ENCODE peak calls at places on chromosomes 7 and 10, in seven cellular contexts. U is SK-N-SH, N is PC-3, T is GM23248, Z is HCT116, J is neural progenitor cell, H is GM23338. M is an unnamed sample.

GRCh38 chr10:78529262-78529661 is 495.6 kb downstream of the RPS24 start:
- DNase-seq in U (no peak), N (no peak), T (no peak), Z (no peak), J (no peak), H (no peak), M (no peak)

GRCh38 chr7:31896929-31897328 is 173.3 kb downstream of the PDE1C start:
- DNase-seq in U (no peak), N (no peak), T (peak), Z (no peak), J (no peak), H (no peak), M (peak)

GRCh38 chr10:43409385-43410109 is 561 bp upstream of the HNRNPF start:
- DNase-seq in U (peak), N (peak), T (peak), Z (no peak), J (no peak), H (no peak), M (no peak)

GRCh38 chr10:122660696-122661095 is 39.0 kb downstream of the C10orf120 start:
- DNase-seq in U (no peak), N (no peak), T (no peak), Z (no peak), J (no peak), H (no peak), M (no peak)

GRCh38 chr10:5645375-5645774 is 21.0 kb downstream of the ASB13 start:
- DNase-seq in U (no peak), N (no peak), T (no peak), Z (no peak), J (no peak), H (no peak), M (peak)

GRCh38 chr7:14309432-14309831 is 320.0 kb upstream of the ETV1 start:
- DNase-seq in U (no peak), N (no peak), T (no peak), Z (no peak), J (no peak), H (no peak), M (no peak)

GRCh38 chr7:108261560-108262255 is 131.5 kb upstream of the LAMB4 start:
- DNase-seq in U (no peak), N (no peak), T (no peak), Z (no peak), J (no peak), H (no peak), M (no peak)

GRCh38 chr7:18212308-18212707 is 184.7 kb upstream of the PRPS1L1 start:
- DNase-seq in U (no peak), N (no peak), T (peak), Z (no peak), J (no peak), H (no peak), M (no peak)

GRCh38 chr10:86354761-86355540 is 11.6 kb downstream of the GRID1 start:
- DNase-seq in U (no peak), N (no peak), T (no peak), Z (no peak), J (no peak), H (no peak), M (no peak)

GRCh38 chr7:111074071-111074771 is 16.7 kb upstream of the LRRN3 start:
- DNase-seq in U (no peak), N (no peak), T (peak), Z (no peak), J (no peak), H (no peak), M (no peak)

GRCh38 chr10:22314852-22315251 is 1.3 kb upstream of the COMMD3 start:
- DNase-seq in U (no peak), N (peak), T (peak), Z (no peak), J (no peak), H (no peak), M (no peak)

GRCh38 chr10:61487506-61487905 is 34.3 kb upstream of the TMEM26 start:
- DNase-seq in U (no peak), N (peak), T (peak), Z (no peak), J (no peak), H (no peak), M (no peak)

GRCh38 chr10:11871470-11871869 is 48.3 kb downstream of the PROSER2 start:
- DNase-seq in U (no peak), N (no peak), T (no peak), Z (no peak), J (no peak), H (no peak), M (peak)

GRCh38 chr10:128035557-128035973 is 90.7 kb downstream of the MKI67 start:
- DNase-seq in U (peak), N (peak), T (peak), Z (peak), J (peak), H (peak), M (no peak)

GRCh38 chr7:30246392-30246791 is 38.0 kb upstream of the ZNRF2 start:
- DNase-seq in U (no peak), N (no peak), T (no peak), Z (no peak), J (no peak), H (no peak), M (no peak)

GRCh38 chr7:30249986-30250774 is 34.2 kb upstream of the ZNRF2 start:
- DNase-seq in U (no peak), N (no peak), T (no peak), Z (no peak), J (no peak), H (no peak), M (no peak)

GRCh38 chr7:30247546-30248386 is 36.6 kb upstream of the ZNRF2 start:
- DNase-seq in U (no peak), N (no peak), T (no peak), Z (no peak), J (peak), H (no peak), M (no peak)

GRCh38 chr7:30251708-30252329 is 32.6 kb upstream of the ZNRF2 start:
- DNase-seq in U (no peak), N (no peak), T (no peak), Z (no peak), J (peak), H (no peak), M (peak)

DNA sequence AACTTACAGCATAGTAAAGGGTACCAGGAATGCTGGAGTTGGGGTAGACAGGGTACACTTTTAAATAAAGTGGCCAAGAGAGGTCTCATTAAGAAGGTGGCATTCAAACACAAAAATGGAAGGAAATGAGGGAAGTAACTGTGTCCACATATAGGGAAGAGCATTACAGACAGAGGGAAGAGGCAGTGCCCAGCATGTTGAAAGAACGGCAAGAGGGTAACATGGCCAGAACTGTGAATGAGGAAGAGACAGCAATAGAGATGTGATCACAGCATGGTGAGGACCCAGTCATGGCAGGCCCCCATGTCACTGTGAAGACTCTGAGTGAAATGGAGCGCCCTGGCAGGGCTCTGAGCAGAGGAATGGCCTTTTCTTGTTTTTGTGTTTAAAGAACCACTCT is 35.1 kb upstream of the ZNRF2 start:
- DNase-seq in U (no peak), N (no peak), T (no peak), Z (no peak), J (no peak), H (no peak), M (no peak)
- TF ChIP-seq EZH2phosphoT487 in U (no peak), N (no peak), T (no peak), Z (no peak), J (no peak), H (no peak), M (no peak)

GRCh38 chr7:3091631-3092030 is 48.0 kb upstream of the CARD11 start:
- DNase-seq in U (no peak), N (no peak), T (no peak), Z (no peak), J (no peak), H (no peak), M (no peak)

GRCh38 chr7:3095046-3095445 is 51.4 kb upstream of the CARD11 start:
- DNase-seq in U (no peak), N (no peak), T (no peak), Z (no peak), J (no peak), H (no peak), M (no peak)

GRCh38 chr7:3089493-3089892 is 45.8 kb upstream of the CARD11 start:
- DNase-seq in U (peak), N (peak), T (peak), Z (no peak), J (peak), H (peak), M (peak)

GRCh38 chr7:3087243-3087642 is 43.6 kb upstream of the CARD11 start:
- DNase-seq in U (no peak), N (no peak), T (no peak), Z (no peak), J (peak), H (no peak), M (peak)

DNA sequence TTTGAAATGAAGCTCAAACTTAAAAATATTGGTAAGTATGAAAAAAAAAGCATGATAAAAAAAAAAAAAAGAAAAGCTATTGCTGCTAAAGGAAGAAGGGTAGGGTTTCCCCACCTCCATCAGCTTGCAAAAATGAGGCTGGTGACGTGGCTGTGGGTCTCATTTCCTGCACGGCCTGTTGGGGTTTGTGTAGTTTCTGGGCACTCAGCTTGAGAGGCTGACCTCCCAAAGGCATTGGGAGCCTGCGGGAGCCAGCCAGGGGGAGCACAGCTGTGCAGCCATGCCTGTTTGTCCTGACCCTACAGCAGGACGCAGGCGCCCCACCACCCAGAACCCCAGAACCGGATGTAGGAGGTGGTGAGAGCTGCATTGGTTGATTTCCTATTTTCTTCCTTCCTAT is 48.8 kb upstream of the CARD11 start:
- DNase-seq in U (no peak), N (no peak), T (no peak), Z (no peak), J (no peak), H (no peak), M (no peak)
- TF ChIP-seq EZH2phosphoT487 in U (no peak), N (no peak), T (no peak), Z (no peak), J (no peak), H (no peak), M (no peak)

GRCh38 chr10:1737222-1738061 is at the start of gene ADARB2:
- DNase-seq in U (peak), N (no peak), T (peak), Z (no peak), J (peak), H (peak), M (peak)
- TF ChIP-seq EZH2phosphoT487 in U (no peak), N (no peak), T (no peak), Z (no peak), J (no peak), H (no peak), M (no peak)

GRCh38 chr7:128793184-128793552 is 1.4 kb downstream of the CCDC136 start:
- DNase-seq in U (no peak), N (no peak), T (no peak), Z (no peak), J (no peak), H (no peak), M (no peak)

GRCh38 chr7:128792471-128793183 is 859 bp downstream of the CCDC136 start:
- DNase-seq in U (peak), N (no peak), T (no peak), Z (no peak), J (no peak), H (no peak), M (no peak)

GRCh38 chr7:128791968-128792319 is at the start of gene CCDC136:
- DNase-seq in U (no peak), N (no peak), T (peak), Z (no peak), J (no peak), H (peak), M (peak)

GRCh38 chr7:128790297-128791037 is 1.3 kb upstream of the CCDC136 start:
- DNase-seq in U (peak), N (no peak), T (no peak), Z (no peak), J (peak), H (peak), M (no peak)

GRCh38 chr7:128791121-128791967 is 424 bp upstream of the CCDC136 start:
- DNase-seq in U (peak), N (peak), T (peak), Z (no peak), J (peak), H (peak), M (peak)
- TF ChIP-seq EZH2phosphoT487 in U (no peak), N (no peak), T (no peak), Z (no peak), J (no peak), H (no peak), M (no peak)

DNA sequence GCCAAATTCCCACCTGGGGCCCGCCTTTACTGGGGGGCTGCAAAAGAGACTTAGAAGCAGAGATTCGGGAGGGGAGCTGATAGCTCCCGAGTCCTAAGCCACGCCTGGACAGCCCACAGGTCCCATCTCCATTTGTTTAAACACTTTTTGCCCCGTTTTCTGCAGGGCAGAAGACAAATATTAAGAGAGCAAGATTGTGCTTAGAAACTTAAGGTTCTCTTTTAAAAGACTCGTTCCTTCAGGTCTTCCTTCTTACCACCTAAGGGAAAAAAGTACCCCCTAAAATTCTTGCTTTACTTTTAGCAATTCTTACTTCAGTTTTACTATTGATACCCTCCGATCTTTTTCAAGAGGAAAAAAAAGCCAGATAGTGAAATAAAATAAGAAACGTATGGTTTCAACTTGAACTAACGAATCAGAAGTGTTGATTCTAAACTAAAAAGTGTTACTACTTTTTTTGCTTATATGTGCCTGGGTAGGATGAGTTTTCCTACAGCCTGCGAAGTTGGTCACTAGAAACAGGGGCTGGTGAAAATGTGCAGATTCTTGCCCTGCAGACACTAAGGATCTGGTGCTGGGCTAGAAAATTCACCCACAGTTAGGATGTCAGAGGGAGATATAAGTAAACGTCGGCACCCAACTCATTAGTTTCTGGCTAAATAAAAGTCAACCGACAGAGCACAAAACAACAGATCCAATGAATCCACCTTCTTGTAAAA is 298.8 kb upstream of the NFE2L3 start:
- DNase-seq in U (no peak), N (no peak), T (peak), Z (no peak), J (no peak), H (no peak), M (no peak)
- TF ChIP-seq EZH2phosphoT487 in U (peak), N (no peak), T (no peak), Z (no peak), J (no peak), H (no peak), M (no peak)

DNA sequence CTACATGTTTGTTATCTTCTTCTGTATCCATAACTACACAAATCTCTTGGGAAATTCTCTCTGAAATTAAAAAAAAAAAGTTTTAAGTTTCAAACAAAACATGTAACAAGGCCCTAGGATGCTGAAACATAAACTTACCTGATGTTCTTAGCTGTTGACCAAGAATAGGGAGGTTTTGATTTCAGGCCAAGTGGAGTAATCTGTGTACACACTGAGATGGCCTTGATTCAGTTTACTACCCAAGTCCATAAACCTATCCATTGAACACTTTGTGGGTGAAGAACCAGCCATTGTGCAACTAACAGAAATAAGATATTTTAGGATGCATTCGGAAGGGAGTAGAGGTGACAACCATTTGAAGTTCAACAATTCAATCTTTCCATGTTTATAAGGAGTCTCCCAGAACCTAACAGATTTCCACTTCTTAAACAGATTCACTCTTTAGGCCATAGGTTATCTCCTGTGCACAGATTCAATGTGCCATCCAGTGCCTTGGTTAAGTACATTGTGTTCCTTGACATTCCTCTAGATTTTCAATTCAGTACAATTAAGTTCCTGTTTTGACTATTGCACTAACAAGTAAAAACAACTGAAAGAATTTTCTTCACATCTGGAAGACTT is 143.1 kb downstream of the CRPPA start:
- DNase-seq in U (no peak), N (no peak), T (no peak), Z (no peak), J (no peak), H (no peak), M (no peak)
- TF ChIP-seq EZH2phosphoT487 in U (no peak), N (no peak), T (no peak), Z (no peak), J (no peak), H (no peak), M (no peak)

DNA sequence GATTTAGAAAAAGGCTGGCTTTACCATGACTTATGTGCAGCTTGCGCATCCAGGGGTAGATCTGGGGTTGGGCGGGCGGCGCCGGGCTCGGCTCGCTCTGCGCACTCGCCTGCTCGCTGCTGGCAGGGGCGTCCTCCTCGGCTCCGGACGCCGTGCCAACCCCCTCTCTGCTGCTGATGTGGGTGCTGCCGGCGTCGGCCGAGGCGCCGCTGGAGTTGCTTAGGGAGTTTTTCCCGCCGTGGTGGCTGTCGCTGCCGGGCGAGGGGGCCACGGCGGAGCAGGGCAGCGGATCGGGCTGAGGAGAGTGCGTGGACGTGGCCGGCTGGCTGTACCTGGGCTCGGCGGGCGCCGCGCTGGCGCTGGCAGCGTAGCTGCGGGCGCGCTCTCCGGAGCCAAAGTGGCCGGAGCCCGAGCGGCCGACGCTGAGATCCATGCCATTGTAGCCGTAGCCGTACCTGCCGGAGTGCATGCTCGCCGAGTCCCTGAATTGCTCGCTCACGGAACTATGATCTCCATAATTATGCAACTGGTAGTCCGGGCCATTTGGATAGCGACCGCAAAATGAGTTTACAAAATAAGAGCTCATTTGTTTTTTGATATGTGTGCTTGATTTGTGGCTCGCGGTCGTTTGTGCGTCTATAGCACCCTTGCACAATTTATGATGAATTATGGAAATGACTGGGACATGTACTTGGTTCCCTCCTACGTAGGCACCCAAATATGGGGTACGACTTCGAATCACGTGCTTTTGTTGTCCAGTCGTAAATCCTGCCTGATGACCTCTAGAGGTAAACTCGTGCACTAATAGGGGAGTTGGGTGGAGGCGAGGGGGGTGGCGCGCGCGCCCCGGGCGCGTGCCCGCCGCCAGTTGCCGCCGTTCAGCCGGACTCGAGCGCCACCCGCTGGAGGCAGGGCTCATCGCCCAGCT is at the start of gene HOXA5:
- DNase-seq in U (peak), N (no peak), T (no peak), Z (no peak), J (peak), H (peak), M (no peak)
- TF ChIP-seq EZH2phosphoT487 in U (peak), N (no peak), T (no peak), Z (no peak), J (peak), H (peak), M (peak)

GRCh38 chr10:83165164-83165563 is 974.1 kb upstream of the GHITM start:
- DNase-seq in U (peak), N (no peak), T (no peak), Z (no peak), J (no peak), H (no peak), M (no peak)

GRCh38 chr10:83164134-83164533 is 975.2 kb upstream of the GHITM start:
- DNase-seq in U (no peak), N (no peak), T (no peak), Z (no peak), J (no peak), H (no peak), M (no peak)

GRCh38 chr10:83166344-83166743 is 973.0 kb upstream of the GHITM start:
- DNase-seq in U (peak), N (no peak), T (no peak), Z (no peak), J (peak), H (peak), M (peak)

DNA sequence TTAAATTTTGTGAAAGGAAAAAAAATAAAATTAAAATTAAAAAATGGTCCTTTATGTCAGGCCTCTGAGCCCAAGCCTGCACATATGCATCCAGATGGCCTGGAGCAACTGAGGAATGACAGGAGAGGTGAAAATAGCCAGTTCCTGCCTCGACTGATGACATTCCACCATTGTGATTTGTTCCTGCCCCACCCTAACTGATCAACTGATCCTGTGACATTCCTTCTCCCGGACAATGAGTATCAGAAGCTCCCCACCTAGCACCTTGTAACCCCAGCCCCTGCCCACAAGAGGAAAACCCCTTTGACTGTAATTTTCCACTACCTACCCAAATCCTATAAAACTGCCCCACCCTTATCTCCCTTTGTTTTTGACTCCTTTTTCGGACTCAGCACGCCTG is 972.2 kb upstream of the GHITM start:
- DNase-seq in U (no peak), N (no peak), T (no peak), Z (no peak), J (no peak), H (no peak), M (no peak)
- TF ChIP-seq EZH2phosphoT487 in U (no peak), N (no peak), T (no peak), Z (no peak), J (no peak), H (no peak), M (no peak)

GRCh38 chr10:1132584-1132983 is 76.4 kb downstream of the WDR37 start:
- DNase-seq in U (no peak), N (no peak), T (no peak), Z (no peak), J (no peak), H (no peak), M (no peak)
- TF ChIP-seq EZH2phosphoT487 in U (no peak), N (no peak), T (no peak), Z (no peak), J (no peak), H (no peak), M (no peak)